ENCODE peak calls at places on chromosome 16, in five cellular contexts. One of them, this sample, is unnamed.

GRCh38 chr16:85607331-85607765 is 5.8 kb upstream of the GSE1 start:
- DNase-seq in naive thymus-derived CD4-positive, alpha-beta T cell: no peak
- DNase-seq in right lobe of liver: no peak
- DNase-seq in dorsolateral prefrontal cortex: no peak
- DNase-seq in cardiac muscle cell: peak
- DNase-seq in this sample: no peak

GRCh38 chr16:2774161-2774891 is 2.8 kb downstream of the ELOB start:
- DNase-seq in dorsolateral prefrontal cortex: no peak
- DNase-seq in cardiac muscle cell: no peak
- DNase-seq in naive thymus-derived CD4-positive, alpha-beta T cell: no peak
- DNase-seq in right lobe of liver: no peak
- DNase-seq in this sample: no peak

GRCh38 chr16:57591086-57591869 is 37.2 kb upstream of the ADGRG1 start:
- DNase-seq in cardiac muscle cell: peak
- DNase-seq in right lobe of liver: peak
- DNase-seq in dorsolateral prefrontal cortex: peak
- DNase-seq in naive thymus-derived CD4-positive, alpha-beta T cell: peak
- DNase-seq in this sample: peak

GRCh38 chr16:75227361-75228142 is 8.8 kb downstream of the CTRB1 start:
- DNase-seq in right lobe of liver: no peak
- DNase-seq in dorsolateral prefrontal cortex: no peak
- DNase-seq in cardiac muscle cell: no peak
- DNase-seq in naive thymus-derived CD4-positive, alpha-beta T cell: no peak
- DNase-seq in this sample: no peak

GRCh38 chr16:78311831-78312230 is 212.4 kb downstream of the WWOX start:
- DNase-seq in right lobe of liver: no peak
- DNase-seq in cardiac muscle cell: no peak
- DNase-seq in naive thymus-derived CD4-positive, alpha-beta T cell: no peak
- DNase-seq in dorsolateral prefrontal cortex: no peak
- DNase-seq in this sample: no peak

GRCh38 chr16:86507173-86508027 is 2.9 kb upstream of the FOXF1 start:
- DNase-seq in naive thymus-derived CD4-positive, alpha-beta T cell: no peak
- DNase-seq in cardiac muscle cell: no peak
- DNase-seq in right lobe of liver: no peak
- DNase-seq in dorsolateral prefrontal cortex: no peak
- DNase-seq in this sample: no peak

GRCh38 chr16:75263963-75264445 is 12.6 kb upstream of the BCAR1 start:
- DNase-seq in dorsolateral prefrontal cortex: no peak
- DNase-seq in right lobe of liver: peak
- DNase-seq in cardiac muscle cell: no peak
- DNase-seq in naive thymus-derived CD4-positive, alpha-beta T cell: no peak
- DNase-seq in this sample: no peak

GRCh38 chr16:87333581-87334331 is 16.6 kb upstream of the C16orf95 start:
- DNase-seq in right lobe of liver: no peak
- DNase-seq in cardiac muscle cell: no peak
- DNase-seq in naive thymus-derived CD4-positive, alpha-beta T cell: no peak
- DNase-seq in dorsolateral prefrontal cortex: no peak
- DNase-seq in this sample: no peak

GRCh38 chr16:3785413-3785812 is 68.1 kb upstream of the TRAP1 start:
- DNase-seq in right lobe of liver: no peak
- DNase-seq in naive thymus-derived CD4-positive, alpha-beta T cell: no peak
- DNase-seq in cardiac muscle cell: no peak
- DNase-seq in dorsolateral prefrontal cortex: no peak
- DNase-seq in this sample: no peak

GRCh38 chr16:64751906-64752305 is 370.0 kb downstream of the CDH11 start:
- DNase-seq in right lobe of liver: no peak
- DNase-seq in naive thymus-derived CD4-positive, alpha-beta T cell: no peak
- DNase-seq in dorsolateral prefrontal cortex: no peak
- DNase-seq in cardiac muscle cell: no peak
- DNase-seq in this sample: no peak

GRCh38 chr16:74608944-74609343 is 2.0 kb upstream of the GLG1 start:
- DNase-seq in naive thymus-derived CD4-positive, alpha-beta T cell: peak
- DNase-seq in dorsolateral prefrontal cortex: no peak
- DNase-seq in right lobe of liver: no peak
- DNase-seq in cardiac muscle cell: no peak
- DNase-seq in this sample: peak

GRCh38 chr16:20136446-20136968 is 62.8 kb upstream of the GPR139 start:
- DNase-seq in naive thymus-derived CD4-positive, alpha-beta T cell: no peak
- DNase-seq in dorsolateral prefrontal cortex: no peak
- DNase-seq in right lobe of liver: no peak
- DNase-seq in cardiac muscle cell: no peak
- DNase-seq in this sample: no peak

GRCh38 chr16:84569382-84569987 is 48.4 kb downstream of the COTL1 start:
- DNase-seq in dorsolateral prefrontal cortex: no peak
- DNase-seq in cardiac muscle cell: no peak
- DNase-seq in naive thymus-derived CD4-positive, alpha-beta T cell: no peak
- DNase-seq in right lobe of liver: no peak
- DNase-seq in this sample: no peak

GRCh38 chr16:74984670-74985411 is at the start of gene WDR59:
- DNase-seq in dorsolateral prefrontal cortex: peak
- DNase-seq in cardiac muscle cell: peak
- DNase-seq in naive thymus-derived CD4-positive, alpha-beta T cell: peak
- DNase-seq in right lobe of liver: peak
- DNase-seq in this sample: peak

GRCh38 chr16:27154573-27155521 is 48.5 kb upstream of the KDM8 start:
- DNase-seq in right lobe of liver: peak
- DNase-seq in naive thymus-derived CD4-positive, alpha-beta T cell: peak
- DNase-seq in dorsolateral prefrontal cortex: peak
- DNase-seq in cardiac muscle cell: peak
- DNase-seq in this sample: peak

GRCh38 chr16:80198995-80199299 is 341.8 kb upstream of the DYNLRB2 start:
- DNase-seq in right lobe of liver: no peak
- DNase-seq in dorsolateral prefrontal cortex: no peak
- DNase-seq in naive thymus-derived CD4-positive, alpha-beta T cell: no peak
- DNase-seq in cardiac muscle cell: no peak
- DNase-seq in this sample: no peak

GRCh38 chr16:68084504-68085258 is 489 bp upstream of the NFATC3 start:
- DNase-seq in cardiac muscle cell: peak
- DNase-seq in dorsolateral prefrontal cortex: peak
- DNase-seq in right lobe of liver: peak
- DNase-seq in naive thymus-derived CD4-positive, alpha-beta T cell: peak
- DNase-seq in this sample: peak

GRCh38 chr16:19410435-19411153 is 7.1 kb upstream of the TMC5 start:
- DNase-seq in cardiac muscle cell: peak
- DNase-seq in naive thymus-derived CD4-positive, alpha-beta T cell: no peak
- DNase-seq in dorsolateral prefrontal cortex: no peak
- DNase-seq in right lobe of liver: peak
- DNase-seq in this sample: peak

GRCh38 chr16:68707341-68708152 is 29.5 kb upstream of the CDH1 start:
- DNase-seq in cardiac muscle cell: peak
- DNase-seq in naive thymus-derived CD4-positive, alpha-beta T cell: no peak
- DNase-seq in right lobe of liver: no peak
- DNase-seq in dorsolateral prefrontal cortex: no peak
- DNase-seq in this sample: no peak

GRCh38 chr16:68369168-68369567 is 58.3 kb downstream of the PRMT7 start:
- DNase-seq in cardiac muscle cell: no peak
- DNase-seq in naive thymus-derived CD4-positive, alpha-beta T cell: peak
- DNase-seq in dorsolateral prefrontal cortex: no peak
- DNase-seq in right lobe of liver: no peak
- DNase-seq in this sample: no peak

GRCh38 chr16:26736084-26736483 is 330.6 kb upstream of the C16orf82 start:
- DNase-seq in naive thymus-derived CD4-positive, alpha-beta T cell: no peak
- DNase-seq in right lobe of liver: no peak
- DNase-seq in cardiac muscle cell: no peak
- DNase-seq in dorsolateral prefrontal cortex: no peak
- DNase-seq in this sample: no peak

GRCh38 chr16:78732693-78733092 is 633.2 kb downstream of the WWOX start:
- DNase-seq in right lobe of liver: no peak
- DNase-seq in cardiac muscle cell: no peak
- DNase-seq in naive thymus-derived CD4-positive, alpha-beta T cell: no peak
- DNase-seq in dorsolateral prefrontal cortex: no peak
- DNase-seq in this sample: no peak

GRCh38 chr16:19822534-19822933 is 62.1 kb downstream of the GPRC5B start:
- DNase-seq in cardiac muscle cell: no peak
- DNase-seq in right lobe of liver: no peak
- DNase-seq in naive thymus-derived CD4-positive, alpha-beta T cell: no peak
- DNase-seq in dorsolateral prefrontal cortex: no peak
- DNase-seq in this sample: no peak

GRCh38 chr16:89019511-89019910 is 42.5 kb upstream of the CBFA2T3 start:
- DNase-seq in naive thymus-derived CD4-positive, alpha-beta T cell: no peak
- DNase-seq in dorsolateral prefrontal cortex: no peak
- DNase-seq in cardiac muscle cell: no peak
- DNase-seq in right lobe of liver: peak
- DNase-seq in this sample: no peak

GRCh38 chr16:29844575-29845331 is 18.3 kb downstream of the CDIPT start:
- DNase-seq in cardiac muscle cell: no peak
- DNase-seq in right lobe of liver: no peak
- DNase-seq in dorsolateral prefrontal cortex: no peak
- DNase-seq in naive thymus-derived CD4-positive, alpha-beta T cell: no peak
- DNase-seq in this sample: no peak

GRCh38 chr16:49596119-49596518 is 222.5 kb downstream of the C16orf78 start:
- DNase-seq in naive thymus-derived CD4-positive, alpha-beta T cell: no peak
- DNase-seq in right lobe of liver: no peak
- DNase-seq in dorsolateral prefrontal cortex: no peak
- DNase-seq in cardiac muscle cell: no peak
- DNase-seq in this sample: no peak

GRCh38 chr16:9088848-9089247 is 2.6 kb upstream of the HAPSTR1 start:
- DNase-seq in cardiac muscle cell: no peak
- DNase-seq in dorsolateral prefrontal cortex: no peak
- DNase-seq in right lobe of liver: no peak
- DNase-seq in naive thymus-derived CD4-positive, alpha-beta T cell: no peak
- DNase-seq in this sample: no peak

GRCh38 chr16:22789281-22789945 is 24.5 kb upstream of the HS3ST2 start:
- DNase-seq in naive thymus-derived CD4-positive, alpha-beta T cell: no peak
- DNase-seq in right lobe of liver: no peak
- DNase-seq in cardiac muscle cell: no peak
- DNase-seq in dorsolateral prefrontal cortex: no peak
- DNase-seq in this sample: no peak

GRCh38 chr16:61812251-61812650 is 224.0 kb downstream of the CDH8 start:
- DNase-seq in right lobe of liver: no peak
- DNase-seq in cardiac muscle cell: no peak
- DNase-seq in naive thymus-derived CD4-positive, alpha-beta T cell: no peak
- DNase-seq in dorsolateral prefrontal cortex: no peak
- DNase-seq in this sample: no peak

DNA sequence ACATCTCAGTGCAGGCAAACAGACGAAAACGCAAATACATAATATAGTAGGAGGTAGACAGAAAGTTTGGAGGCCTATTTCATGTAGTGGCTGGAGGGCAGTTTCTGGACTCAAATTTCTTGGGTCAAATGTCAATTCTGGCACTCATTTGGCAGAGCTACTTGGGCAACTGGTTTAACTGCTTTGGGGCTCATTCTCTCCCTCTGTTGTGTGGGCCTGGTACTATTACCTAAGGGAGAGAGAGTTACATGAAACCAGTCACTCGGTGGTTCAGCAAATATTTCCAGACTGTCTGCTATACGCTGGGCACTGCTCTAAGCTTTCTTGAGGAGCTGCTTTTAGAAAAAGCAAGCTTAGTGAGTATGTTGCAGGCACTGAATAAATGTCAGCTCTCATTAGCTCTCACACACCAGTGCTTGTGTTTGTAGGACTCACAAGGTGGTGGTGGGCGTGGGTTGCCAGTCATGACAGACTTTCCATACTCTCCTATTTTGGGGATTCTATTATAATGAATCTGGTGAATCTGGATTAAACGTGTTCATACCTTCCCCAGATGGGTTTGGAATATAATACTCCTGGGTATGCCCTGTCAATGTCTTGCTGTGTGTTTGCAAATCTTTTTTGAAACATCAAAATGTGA is 1.7 kb upstream of the SHISA9 start:
- DNase-seq in dorsolateral prefrontal cortex: no peak
- DNase-seq in cardiac muscle cell: no peak
- DNase-seq in naive thymus-derived CD4-positive, alpha-beta T cell: no peak
- DNase-seq in right lobe of liver: no peak
- DNase-seq in this sample: no peak
- H3K4me3 ChIP-seq in dorsolateral prefrontal cortex: no peak
- H3K4me3 ChIP-seq in cardiac muscle cell: no peak
- H3K4me3 ChIP-seq in naive thymus-derived CD4-positive, alpha-beta T cell: no peak
- H3K4me3 ChIP-seq in right lobe of liver: no peak
- H3K4me3 ChIP-seq in this sample: no peak

GRCh38 chr16:1532081-1532760 is 1.2 kb upstream of the TMEM204 start:
- DNase-seq in naive thymus-derived CD4-positive, alpha-beta T cell: no peak
- DNase-seq in cardiac muscle cell: no peak
- DNase-seq in dorsolateral prefrontal cortex: no peak
- DNase-seq in right lobe of liver: peak
- DNase-seq in this sample: no peak

GRCh38 chr16:1534021-1535020 is 855 bp downstream of the TMEM204 start:
- DNase-seq in naive thymus-derived CD4-positive, alpha-beta T cell: no peak
- DNase-seq in right lobe of liver: peak
- DNase-seq in dorsolateral prefrontal cortex: no peak
- DNase-seq in cardiac muscle cell: no peak
- DNase-seq in this sample: no peak

GRCh38 chr16:1533443-1533951 is at the start of gene TMEM204:
- DNase-seq in cardiac muscle cell: no peak
- DNase-seq in dorsolateral prefrontal cortex: no peak
- DNase-seq in naive thymus-derived CD4-positive, alpha-beta T cell: peak
- DNase-seq in right lobe of liver: peak
- DNase-seq in this sample: no peak

GRCh38 chr16:1531638-1531910 is 1.9 kb upstream of the TMEM204 start:
- DNase-seq in dorsolateral prefrontal cortex: no peak
- DNase-seq in cardiac muscle cell: no peak
- DNase-seq in naive thymus-derived CD4-positive, alpha-beta T cell: no peak
- DNase-seq in right lobe of liver: peak
- DNase-seq in this sample: no peak

GRCh38 chr16:1532771-1533170 is 695 bp upstream of the TMEM204 start:
- DNase-seq in cardiac muscle cell: no peak
- DNase-seq in naive thymus-derived CD4-positive, alpha-beta T cell: no peak
- DNase-seq in right lobe of liver: peak
- DNase-seq in dorsolateral prefrontal cortex: no peak
- DNase-seq in this sample: no peak
- H3K4me3 ChIP-seq in cardiac muscle cell: no peak
- H3K4me3 ChIP-seq in naive thymus-derived CD4-positive, alpha-beta T cell: peak
- H3K4me3 ChIP-seq in right lobe of liver: no peak
- H3K4me3 ChIP-seq in dorsolateral prefrontal cortex: no peak
- H3K4me3 ChIP-seq in this sample: no peak

GRCh38 chr16:48011888-48012658 is 143.7 kb downstream of the ABCC12 start:
- DNase-seq in dorsolateral prefrontal cortex: no peak
- DNase-seq in right lobe of liver: no peak
- DNase-seq in cardiac muscle cell: no peak
- DNase-seq in naive thymus-derived CD4-positive, alpha-beta T cell: no peak
- DNase-seq in this sample: no peak
- H3K4me3 ChIP-seq in dorsolateral prefrontal cortex: no peak
- H3K4me3 ChIP-seq in right lobe of liver: no peak
- H3K4me3 ChIP-seq in cardiac muscle cell: no peak
- H3K4me3 ChIP-seq in naive thymus-derived CD4-positive, alpha-beta T cell: no peak
- H3K4me3 ChIP-seq in this sample: no peak

DNA sequence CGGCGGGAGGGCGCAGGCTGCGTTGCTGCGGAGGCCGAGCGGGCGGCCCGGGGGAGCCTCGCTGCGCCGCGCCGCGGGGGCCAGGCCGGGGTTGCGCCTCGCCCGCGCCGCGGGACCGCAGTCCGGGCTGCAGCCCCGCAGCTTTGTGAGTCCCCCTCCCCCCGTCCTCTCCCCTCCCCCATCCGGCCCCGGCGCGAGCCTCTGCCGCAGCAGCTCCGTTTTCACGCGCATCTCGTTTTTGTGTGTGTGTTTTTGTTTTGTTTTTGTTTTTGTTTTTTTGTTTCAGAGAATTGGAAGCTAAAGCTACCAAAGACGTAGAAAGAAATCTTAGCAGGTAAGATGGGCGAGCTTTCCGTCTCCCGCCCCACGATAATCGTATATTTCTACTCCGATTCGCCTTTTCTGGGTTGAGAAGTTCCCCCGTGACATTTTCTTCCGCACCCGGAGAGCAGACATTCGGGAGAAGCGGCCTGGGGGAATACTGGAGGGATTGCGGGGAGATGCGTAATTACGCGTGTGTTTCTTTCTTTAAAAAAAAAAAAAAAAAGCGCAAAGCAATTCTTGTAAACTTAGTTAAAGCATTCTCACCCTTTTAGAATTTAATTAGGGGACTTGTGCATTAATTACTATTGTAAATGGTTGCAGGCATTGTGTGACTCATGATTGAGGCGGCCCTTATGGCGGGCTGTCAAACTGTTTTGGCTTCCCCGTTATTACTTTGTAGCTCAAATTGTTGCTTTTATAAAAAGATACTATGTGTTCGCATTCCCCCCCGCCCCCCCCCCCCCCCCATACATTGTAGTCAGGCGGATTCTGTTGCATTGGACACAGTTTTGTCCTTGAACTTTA is 740 bp downstream of the TNRC6A start:
- DNase-seq in naive thymus-derived CD4-positive, alpha-beta T cell: peak
- DNase-seq in cardiac muscle cell: peak
- DNase-seq in right lobe of liver: peak
- DNase-seq in dorsolateral prefrontal cortex: no peak
- DNase-seq in this sample: peak
- H3K4me3 ChIP-seq in naive thymus-derived CD4-positive, alpha-beta T cell: peak
- H3K4me3 ChIP-seq in cardiac muscle cell: peak
- H3K4me3 ChIP-seq in right lobe of liver: peak
- H3K4me3 ChIP-seq in dorsolateral prefrontal cortex: peak
- H3K4me3 ChIP-seq in this sample: peak

This sample was measured in CD4-positive, CD25-positive, alpha-beta regulatory T cell.